ENCODE peak calls at places on chromosome 5, in seven cellular contexts. I is endothelial cell of umbilical vein, L is astrocyte, O is endodermal cell, N is PC-3, G is cardiac muscle cell, K is IMR-90. J is an unnamed sample.
A peak's percentile ranks its signal among the peaks of the same experiment; 100 is the strongest.

GRCh38 chr5:67234671-67235176 is 38.1 kb upstream of the CD180 start:
- DNase-seq in I (peak; percentile 95), L (peak; percentile 87), O (no peak), N (peak; percentile 76), G (no peak), K (peak; percentile 76), J (no peak)

GRCh38 chr5:104951829-104952228 is 1389.2 kb upstream of the NUDT12 start:
- DNase-seq in I (no peak), L (no peak), O (peak; percentile 60), N (no peak), G (no peak), K (no peak), J (no peak)

GRCh38 chr5:75931175-75931574 is 152.0 kb upstream of the SV2C start:
- DNase-seq in I (no peak), L (no peak), O (no peak), N (no peak), G (no peak), K (no peak), J (no peak)

GRCh38 chr5:88384901-88385300 is 116.3 kb upstream of the TMEM161B start:
- DNase-seq in I (peak; percentile 58), L (no peak), O (no peak), N (no peak), G (no peak), K (no peak), J (no peak)

GRCh38 chr5:3127423-3127911 is 376.0 kb upstream of the IRX2 start:
- DNase-seq in I (no peak), L (no peak), O (peak; percentile 33), N (no peak), G (no peak), K (no peak), J (no peak)

GRCh38 chr5:108258001-108258400 is 123.9 kb downstream of the FBXL17 start:
- DNase-seq in I (no peak), L (peak; percentile 27), O (no peak), N (no peak), G (no peak), K (peak; percentile 11), J (no peak)

GRCh38 chr5:126525630-126526245 is 69.3 kb downstream of the ALDH7A1 start:
- DNase-seq in I (peak; percentile 21), L (no peak), O (peak; percentile 79), N (no peak), G (no peak), K (peak; percentile 31), J (no peak)

GRCh38 chr5:45796959-45797553 is 100.9 kb upstream of the HCN1 start:
- DNase-seq in I (no peak), L (no peak), O (peak; percentile 61), N (peak; percentile 9), G (peak; percentile 3), K (no peak), J (no peak)

GRCh38 chr5:176541338-176542134 is 4.3 kb upstream of the RNF44 start:
- DNase-seq in I (peak; percentile 47), L (no peak), O (peak; percentile 91), N (peak; percentile 31), G (peak; percentile 73), K (no peak), J (no peak)

GRCh38 chr5:25544652-25545249 is 900.0 kb upstream of the CDH10 start:
- DNase-seq in I (no peak), L (no peak), O (peak; percentile 84), N (peak; percentile 80), G (peak; percentile 64), K (no peak), J (no peak)

GRCh38 chr5:98663521-98663920 is 109.9 kb upstream of the RGMB start:
- DNase-seq in I (no peak), L (no peak), O (no peak), N (no peak), G (no peak), K (no peak), J (no peak)

GRCh38 chr5:149646564-149646963 is 65.3 kb downstream of the ARHGEF37 start:
- DNase-seq in I (no peak), L (peak; percentile 14), O (peak; percentile 41), N (no peak), G (peak; percentile 52), K (peak; percentile 21), J (no peak)

GRCh38 chr5:40904205-40904993 is 4.9 kb upstream of the C7 start:
- DNase-seq in I (peak; percentile 69), L (peak; percentile 46), O (peak; percentile 91), N (peak; percentile 90), G (peak; percentile 90), K (peak; percentile 83), J (no peak)

GRCh38 chr5:60458669-60459068 is 241.3 kb downstream of the DEPDC1B start:
- DNase-seq in I (no peak), L (no peak), O (no peak), N (no peak), G (no peak), K (no peak), J (no peak)

DNA sequence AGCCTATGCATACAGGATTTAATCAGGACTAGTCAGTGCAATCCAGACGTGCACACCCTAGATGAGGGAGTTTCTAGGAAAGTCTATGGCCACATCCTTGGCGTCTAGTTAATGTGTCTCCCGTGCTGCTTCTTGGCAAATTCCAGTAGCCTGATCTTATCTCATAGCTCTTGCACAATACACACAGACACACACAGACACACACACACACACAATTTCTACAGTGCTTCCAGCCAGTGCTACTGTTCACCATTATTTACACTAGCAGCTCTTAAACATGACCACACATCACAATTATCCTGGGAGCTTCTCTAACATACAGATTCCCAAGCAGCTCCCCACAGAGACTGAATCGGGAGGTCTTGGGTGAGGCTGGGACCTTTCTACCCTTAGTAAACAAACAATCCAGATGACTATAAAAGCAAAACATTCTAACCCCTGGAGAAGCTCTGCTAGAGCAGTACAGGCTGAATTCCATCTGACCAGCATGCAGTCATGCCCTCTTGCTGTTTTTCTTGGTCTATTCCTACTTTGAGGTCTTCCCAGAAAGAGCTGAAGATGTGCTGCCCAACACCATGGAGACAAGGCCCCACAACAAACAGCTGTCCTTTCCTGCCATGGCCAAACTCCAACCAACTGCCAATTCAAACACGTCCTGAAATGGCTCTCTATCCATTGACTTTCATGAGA is 236.6 kb downstream of the DEPDC1B start:
- DNase-seq in I (no peak), L (peak; percentile 49), O (no peak), N (no peak), G (no peak), K (no peak), J (no peak)
- H3K27ac ChIP-seq in I (no peak overlapping the region), L (peak overlapping the region; percentile 38), O (no peak overlapping the region), N (no peak overlapping the region), G (no peak overlapping the region), K (no peak overlapping the region), J (no peak overlapping the region)

GRCh38 chr5:170287532-170287931 is 10.0 kb downstream of the LCP2 start:
- DNase-seq in I (no peak), L (no peak), O (no peak), N (no peak), G (no peak), K (no peak), J (no peak)
- H3K4me3 ChIP-seq in I (no peak overlapping the region), L (no peak overlapping the region), O (no peak overlapping the region), N (no peak overlapping the region), G (no peak overlapping the region), K (no peak overlapping the region), J (no peak overlapping the region)

GRCh38 chr5:191036-191948 is at the start of gene LRRC14B:
- DNase-seq in I (no peak), L (no peak), O (no peak), N (no peak), G (peak; percentile 57), K (no peak), J (no peak)

GRCh38 chr5:191949-192690 is 825 bp downstream of the LRRC14B start:
- DNase-seq in I (no peak), L (no peak), O (no peak), N (no peak), G (no peak), K (no peak), J (no peak)

GRCh38 chr5:189976-190365 is 1.3 kb upstream of the LRRC14B start:
- DNase-seq in I (no peak), L (no peak), O (no peak), N (no peak), G (no peak), K (no peak), J (no peak)

GRCh38 chr5:189486-189885 is 1.8 kb upstream of the LRRC14B start:
- DNase-seq in I (no peak), L (no peak), O (no peak), N (no peak), G (no peak), K (no peak), J (no peak)

DNA sequence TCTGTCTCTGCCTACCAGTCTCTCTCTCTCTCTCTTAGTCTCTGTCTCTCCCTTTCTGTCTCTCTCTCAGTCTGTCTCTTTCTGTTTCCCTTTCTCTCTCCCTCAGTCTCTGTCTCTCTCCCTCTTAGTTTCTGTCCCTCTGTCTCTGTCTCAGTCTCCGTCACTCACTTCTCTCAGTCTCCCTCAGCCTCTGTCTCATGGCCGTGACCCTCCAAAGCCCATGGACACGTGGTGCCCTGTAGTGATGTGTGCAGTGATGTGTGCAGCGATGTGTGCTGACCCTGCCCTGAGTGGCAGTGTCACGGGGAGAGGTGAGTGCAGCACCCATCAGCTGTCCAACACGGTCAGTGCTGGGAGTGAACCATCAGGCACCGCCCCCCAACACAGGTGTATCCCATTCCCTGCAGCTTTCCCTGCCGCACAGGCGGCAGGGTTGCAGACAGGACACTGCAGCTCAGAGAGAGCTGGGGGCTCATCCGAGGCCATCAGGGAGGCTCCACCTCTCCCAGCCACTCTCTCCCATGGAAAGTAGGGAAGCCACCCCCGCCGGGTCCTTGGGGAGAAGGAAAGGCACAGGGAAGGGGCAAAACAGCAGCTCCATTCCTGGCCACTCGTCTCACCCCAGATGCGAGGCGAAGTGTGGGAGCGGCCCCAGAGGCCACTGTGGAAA is 794 bp upstream of the LRRC14B start:
- DNase-seq in I (no peak), L (no peak), O (no peak), N (no peak), G (no peak), K (no peak), J (no peak)
- H3K4me1 ChIP-seq in I (no peaks in the 10 kb centered on the region), L (peaks cover 11% of the 10 kb centered on the region), O (no peaks in the 10 kb centered on the region), N (peaks cover 11% of the 10 kb centered on the region), G (peaks cover 25% of the 10 kb centered on the region), K (no peaks in the 10 kb centered on the region), J (peaks cover 10% of the 10 kb centered on the region)

GRCh38 chr5:13215370-13215769 is 729.1 kb downstream of the DNAH5 start:
- DNase-seq in I (no peak), L (no peak), O (no peak), N (no peak), G (no peak), K (no peak), J (no peak)

GRCh38 chr5:13217636-13218035 is 726.9 kb downstream of the DNAH5 start:
- DNase-seq in I (no peak), L (peak; percentile 54), O (no peak), N (no peak), G (no peak), K (no peak), J (no peak)

GRCh38 chr5:13218518-13218917 is 726.0 kb downstream of the DNAH5 start:
- DNase-seq in I (peak; percentile 19), L (no peak), O (peak; percentile 70), N (peak; percentile 76), G (no peak), K (no peak), J (no peak)

GRCh38 chr5:13214182-13214581 is 730.3 kb downstream of the DNAH5 start:
- DNase-seq in I (no peak), L (no peak), O (peak; percentile 52), N (no peak), G (no peak), K (no peak), J (no peak)

DNA sequence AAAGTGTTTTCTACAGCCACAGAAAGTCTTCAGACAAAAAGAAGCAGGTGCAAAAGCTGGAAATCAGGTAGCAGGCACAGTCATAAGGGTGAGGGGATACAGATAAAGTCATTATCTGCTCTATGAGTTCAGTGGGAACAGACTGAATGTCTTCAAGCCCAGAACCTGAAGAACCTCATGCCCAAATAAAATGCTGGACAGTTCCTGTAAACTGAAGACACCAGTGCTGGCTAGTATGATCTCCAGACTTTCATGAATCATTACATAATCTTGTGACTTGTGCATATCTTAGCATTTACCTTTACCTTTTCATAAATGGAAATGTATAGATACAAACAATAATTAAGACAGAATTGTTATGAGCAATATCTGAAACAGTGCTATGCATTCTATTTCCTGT is 728.7 kb downstream of the DNAH5 start:
- DNase-seq in I (no peak), L (no peak), O (no peak), N (no peak), G (no peak), K (no peak), J (no peak)
- H3K27ac ChIP-seq in I (no peak overlapping the region), L (no peak overlapping the region), O (no peak overlapping the region), N (no peak overlapping the region), G (no peak overlapping the region), K (no peak overlapping the region), J (no peak overlapping the region)

J was measured in esophagus squamous epithelium.